ENCODE peak calls at places on chromosomes 13 and 19, in ten cellular contexts. F, W, P, Q, B, E, U, K, M and N are unnamed samples.

GRCh38 chr13:94305463-94305862 is 174.0 kb downstream of the DCT start:
- ATAC-seq in F (peak; percentile 77), W (no peak), P (peak; percentile 69), Q (peak; percentile 55), B (no peak), E (no peak), U (no peak), K (no peak), M (no peak), N (no peak)

GRCh38 chr19:3080281-3080680 is 13.9 kb upstream of the GNA11 start:
- ATAC-seq in F (peak; percentile 45), W (no peak), P (peak; percentile 17), Q (peak; percentile 64), B (no peak), E (no peak), U (no peak), K (no peak), M (no peak), N (no peak)

GRCh38 chr13:28820099-28821051 is at the start of gene MTUS2:
- ATAC-seq in F (peak; percentile 53), W (peak; percentile 23), P (peak; percentile 73), Q (peak; percentile 39), B (peak; percentile 85), E (peak; percentile 34), U (no peak), K (peak; percentile 54), M (peak; percentile 42), N (peak; percentile 50)

GRCh38 chr13:100883453-100883852 is 208.9 kb upstream of the TMTC4 start:
- ATAC-seq in F (no peak), W (no peak), P (no peak), Q (no peak), B (no peak), E (no peak), U (no peak), K (no peak), M (no peak), N (no peak)

GRCh38 chr19:39516270-39516669 is 1.3 kb downstream of the SELENOV start:
- ATAC-seq in F (no peak), W (no peak), P (no peak), Q (no peak), B (peak; percentile 1), E (no peak), U (no peak), K (no peak), M (no peak), N (no peak)

GRCh38 chr19:44756089-44756562 is 7.6 kb downstream of the BCL3 start:
- ATAC-seq in F (no peak), W (no peak), P (no peak), Q (no peak), B (no peak), E (no peak), U (no peak), K (no peak), M (no peak), N (no peak)

GRCh38 chr19:6239401-6239844 is 40.4 kb downstream of the MLLT1 start:
- ATAC-seq in F (no peak), W (no peak), P (peak; percentile 23), Q (no peak), B (no peak), E (no peak), U (no peak), K (no peak), M (no peak), N (no peak)

GRCh38 chr13:47508518-47509228 is 492.4 kb downstream of the SUCLA2 start:
- ATAC-seq in F (peak; percentile 97), W (no peak), P (no peak), Q (no peak), B (no peak), E (no peak), U (no peak), K (no peak), M (no peak), N (peak; percentile 17)

GRCh38 chr13:45413826-45414312 is 4.3 kb downstream of the SLC25A30 start:
- ATAC-seq in F (no peak), W (no peak), P (peak; percentile 6), Q (no peak), B (no peak), E (no peak), U (no peak), K (no peak), M (no peak), N (no peak)

GRCh38 chr19:45881909-45882528 is 3.9 kb downstream of the IRF2BP1 start:
- ATAC-seq in F (no peak), W (no peak), P (peak; percentile 54), Q (no peak), B (peak; percentile 9), E (no peak), U (no peak), K (no peak), M (no peak), N (no peak)

GRCh38 chr19:1590641-1591397 is 1.8 kb downstream of the MBD3 start:
- ATAC-seq in F (no peak), W (peak; percentile 16), P (no peak), Q (no peak), B (peak; percentile 61), E (no peak), U (no peak), K (peak; percentile 20), M (no peak), N (no peak)

GRCh38 chr13:107865643-107866006 is 349.7 kb downstream of the LIG4 start:
- ATAC-seq in F (no peak), W (no peak), P (peak; percentile 13), Q (no peak), B (no peak), E (no peak), U (no peak), K (no peak), M (no peak), N (no peak)

GRCh38 chr19:43560687-43561086 is 14.6 kb downstream of the XRCC1 start:
- ATAC-seq in F (no peak), W (no peak), P (no peak), Q (no peak), B (peak; percentile 77), E (no peak), U (no peak), K (no peak), M (no peak), N (no peak)

GRCh38 chr19:35555301-35556005 is 8.0 kb downstream of the ATP4A start:
- ATAC-seq in F (no peak), W (no peak), P (no peak), Q (no peak), B (peak; percentile 18), E (no peak), U (no peak), K (peak; percentile 28), M (no peak), N (no peak)

GRCh38 chr13:49858183-49858856 is 65.8 kb upstream of the KPNA3 start:
- ATAC-seq in F (no peak), W (no peak), P (peak; percentile 88), Q (peak; percentile 92), B (no peak), E (no peak), U (no peak), K (no peak), M (no peak), N (no peak)

GRCh38 chr13:85772379-85772778 is 26.8 kb downstream of the SLITRK6 start:
- ATAC-seq in F (no peak), W (no peak), P (no peak), Q (no peak), B (no peak), E (no peak), U (no peak), K (no peak), M (no peak), N (no peak)

GRCh38 chr19:44856438-44857083 is 10.5 kb downstream of the NECTIN2 start:
- ATAC-seq in F (peak; percentile 82), W (no peak), P (peak; percentile 76), Q (no peak), B (peak; percentile 50), E (no peak), U (no peak), K (no peak), M (no peak), N (no peak)

GRCh38 chr19:13729859-13730258 is 34.5 kb upstream of the MRI1 start:
- ATAC-seq in F (no peak), W (no peak), P (no peak), Q (no peak), B (no peak), E (no peak), U (no peak), K (no peak), M (no peak), N (no peak)

GRCh38 chr13:87538366-87539052 is 132.7 kb upstream of the SLITRK5 start:
- ATAC-seq in F (no peak), W (no peak), P (no peak), Q (no peak), B (no peak), E (no peak), U (no peak), K (no peak), M (no peak), N (no peak)

GRCh38 chr13:84802073-84802472 is 919.8 kb upstream of the SLITRK1 start:
- ATAC-seq in F (no peak), W (no peak), P (no peak), Q (no peak), B (no peak), E (no peak), U (no peak), K (no peak), M (no peak), N (no peak)